ENCODE peak calls at places on chromosome 13, in five cellular contexts. L is activated T-helper 2 cell treated with anti-CD3 and anti-CD28 coated beads, Interferon-gamma antibody, Interleukin-2, Interleukin-4, amounts not matched to agents 10 μg/mL and 5 μg/mL and 100 μg/mL, durations not matched to agents 14 hours and 24 hours and 36 hours; S is NCI-H2171; Y is HT-29; U is ascending aorta. W is an unnamed sample.

GRCh38 chr13:77480071-77480470 is 55.4 kb upstream of the SCEL start:
- DNase-seq in L (no peak), S (no peak), Y (no peak), U (no peak), W (no peak)

GRCh38 chr13:51838235-51838846 is 6.6 kb downstream of the TMEM272 start:
- DNase-seq in L (no peak), S (no peak), Y (no peak), U (no peak), W (no peak)

GRCh38 chr13:46369506-46370268 is 17.4 kb downstream of the RUBCNL start:
- DNase-seq in L (no peak), S (no peak), Y (no peak), U (peak; percentile 69), W (no peak)

GRCh38 chr13:49436890-49437289 is 7.0 kb downstream of the CAB39L start:
- DNase-seq in L (no peak), S (no peak), Y (peak; percentile 72), U (peak; percentile 71), W (no peak)

GRCh38 chr13:95146486-95146885 is 154.8 kb downstream of the ABCC4 start:
- DNase-seq in L (no peak), S (no peak), Y (peak; percentile 75), U (no peak), W (no peak)

GRCh38 chr13:113074401-113074800 is 31.2 kb upstream of the F7 start:
- DNase-seq in L (no peak), S (no peak), Y (no peak), U (no peak), W (no peak)

GRCh38 chr13:29568731-29569130 is 26.8 kb downstream of the SLC7A1 start:
- DNase-seq in L (no peak), S (no peak), Y (no peak), U (no peak), W (no peak)

GRCh38 chr13:100464006-100464405 is 124.6 kb downstream of the GGACT start:
- DNase-seq in L (no peak), S (no peak), Y (no peak), U (no peak), W (no peak)

GRCh38 chr13:94886191-94886590 is 173.8 kb upstream of the SOX21 start:
- DNase-seq in L (no peak), S (no peak), Y (no peak), U (no peak), W (no peak)

GRCh38 chr13:109945206-109945960 is 159.0 kb upstream of the IRS2 start:
- DNase-seq in L (no peak), S (no peak), Y (no peak), U (no peak), W (no peak)

W was measured in cerebellar nuclear complex.